ENCODE peak calls at places on chromosomes 11 and 22, in eight cellular contexts. W is stimulated activated CD4-positive, alpha-beta T cell treated with anti-CD3 and anti-CD28 coated beads, Interleukin-2, amount 100 ng/mL, for 4 hours; E is EL; K is NCI-H1105 treated with DMSO at 0.1 percent for 48 hours; I is left ventricle myocardium superior; C is astrocyte of the cerebellum; N is fibroblast of pulmonary artery; Z is naive thymus-derived CD8-positive, alpha-beta T cell. H is an unnamed sample.

GRCh38 chr11:65417702-65418430 is 4.7 kb upstream of the NEAT1 start:
- DNase-seq in W (no peak), E (no peak), K (no peak), I (peak), C (no peak), N (peak), Z (peak), H (no peak)

GRCh38 chr11:108788565-108789199 is 123.8 kb downstream of the DDX10 start:
- DNase-seq in W (no peak), E (peak), K (no peak), I (no peak), C (peak), N (peak), Z (peak), H (peak)

GRCh38 chr11:61747389-61748285 is 4.8 kb upstream of the MYRF start:
- DNase-seq in W (no peak), E (peak), K (no peak), I (peak), C (peak), N (peak), Z (peak), H (peak)

GRCh38 chr22:29871684-29872083 is 11.3 kb upstream of the MTMR3 start:
- DNase-seq in W (no peak), E (no peak), K (no peak), I (no peak), C (no peak), N (no peak), Z (no peak), H (no peak)

GRCh38 chr11:17197431-17197898 is 10.3 kb downstream of the PIK3C2A start:
- DNase-seq in W (no peak), E (peak), K (no peak), I (no peak), C (no peak), N (peak), Z (no peak), H (no peak)

GRCh38 chr11:114362958-114363357 is 37.4 kb downstream of the C11orf71 start:
- DNase-seq in W (no peak), E (no peak), K (no peak), I (no peak), C (no peak), N (no peak), Z (no peak), H (no peak)

GRCh38 chr11:103845331-103845730 is 191.1 kb upstream of the DDI1 start:
- DNase-seq in W (no peak), E (no peak), K (no peak), I (no peak), C (no peak), N (no peak), Z (no peak), H (no peak)

GRCh38 chr11:126725043-126725442 is 275.5 kb downstream of the KIRREL3 start:
- DNase-seq in W (no peak), E (no peak), K (no peak), I (no peak), C (no peak), N (no peak), Z (no peak), H (no peak)

GRCh38 chr11:34754171-34754823 is 133.4 kb downstream of the EHF start:
- DNase-seq in W (no peak), E (no peak), K (no peak), I (no peak), C (no peak), N (peak), Z (no peak), H (no peak)

GRCh38 chr22:48536691-48537591 is 1290.7 kb downstream of the BRD1 start:
- DNase-seq in W (no peak), E (no peak), K (no peak), I (no peak), C (no peak), N (no peak), Z (no peak), H (no peak)

GRCh38 chr11:43825217-43825816 is 55.3 kb upstream of the ALKBH3 start:
- DNase-seq in W (peak), E (peak), K (peak), I (no peak), C (peak), N (peak), Z (no peak), H (peak)

GRCh38 chr11:68340784-68341556 is 28.6 kb downstream of the LRP5 start:
- DNase-seq in W (no peak), E (no peak), K (no peak), I (no peak), C (no peak), N (no peak), Z (no peak), H (no peak)

GRCh38 chr11:31687861-31688260 is 123.3 kb downstream of the PAX6 start:
- DNase-seq in W (no peak), E (no peak), K (no peak), I (no peak), C (no peak), N (no peak), Z (no peak), H (no peak)

GRCh38 chr11:109553284-109553683 is 131.3 kb downstream of the C11orf87 start:
- DNase-seq in W (no peak), E (no peak), K (no peak), I (no peak), C (no peak), N (no peak), Z (no peak), H (peak)

GRCh38 chr11:32531528-32531927 is 52.1 kb upstream of the EIF3M start:
- DNase-seq in W (no peak), E (no peak), K (no peak), I (no peak), C (no peak), N (peak), Z (no peak), H (peak)

GRCh38 chr22:48332438-48333322 is 1495.0 kb downstream of the BRD1 start:
- DNase-seq in W (no peak), E (no peak), K (no peak), I (no peak), C (no peak), N (no peak), Z (no peak), H (no peak)

GRCh38 chr22:47218671-47219070 is 456.2 kb downstream of the TBC1D22A start:
- DNase-seq in W (no peak), E (no peak), K (no peak), I (no peak), C (no peak), N (no peak), Z (no peak), H (no peak)

GRCh38 chr11:109421981-109422590 is at the start of gene C11orf87:
- DNase-seq in W (no peak), E (peak), K (peak), I (peak), C (no peak), N (no peak), Z (no peak), H (no peak)

GRCh38 chr11:117618956-117619355 is 178.1 kb downstream of the DSCAML1 start:
- DNase-seq in W (no peak), E (no peak), K (no peak), I (no peak), C (no peak), N (no peak), Z (no peak), H (no peak)

GRCh38 chr22:27866136-27867091 is 52.6 kb downstream of the PITPNB start:
- DNase-seq in W (no peak), E (peak), K (no peak), I (peak), C (peak), N (peak), Z (no peak), H (no peak)